ENCODE peak calls at places on chromosomes 13 and 19, in six cellular contexts. L, T, J, B, S and U are unnamed samples. For H3K36me3, the result is how much of the 10 kb centered on the place peaks cover.

GRCh38 chr13:52405767-52406494 is at the start of gene THSD1:
- DNase-seq in L (peak), T (peak), J (peak), B (peak), S (peak), U (peak)

GRCh38 chr19:14031719-14032480 is at the start of gene IL27RA:
- DNase-seq in L (peak), T (no peak), J (peak), B (peak), S (peak), U (peak)

GRCh38 chr13:45833242-45833641 is 18.3 kb downstream of the SIAH3 start:
- DNase-seq in L (no peak), T (no peak), J (no peak), B (no peak), S (no peak), U (no peak)

GRCh38 chr19:18415177-18415867 is 3.9 kb upstream of the SSBP4 start:
- DNase-seq in L (peak), T (peak), J (peak), B (peak), S (peak), U (peak)

GRCh38 chr19:8144273-8144672 is 5.1 kb downstream of the FBN3 start:
- DNase-seq in L (no peak), T (no peak), J (no peak), B (no peak), S (no peak), U (no peak)

GRCh38 chr13:33312150-33312908 is 26.8 kb upstream of the STARD13 start:
- DNase-seq in L (no peak), T (no peak), J (no peak), B (no peak), S (no peak), U (no peak)

GRCh38 chr13:95184317-95184716 is 116.9 kb downstream of the ABCC4 start:
- DNase-seq in L (no peak), T (no peak), J (no peak), B (no peak), S (no peak), U (no peak)

GRCh38 chr19:3320354-3320670 is 46.1 kb upstream of the NFIC start:
- DNase-seq in L (no peak), T (no peak), J (no peak), B (no peak), S (no peak), U (peak)

GRCh38 chr13:31905896-31906295 is 125.7 kb upstream of the FRY start:
- DNase-seq in L (no peak), T (no peak), J (no peak), B (no peak), S (no peak), U (no peak)

GRCh38 chr13:31910633-31911032 is 120.9 kb upstream of the FRY start:
- DNase-seq in L (no peak), T (no peak), J (no peak), B (no peak), S (no peak), U (no peak)

GRCh38 chr13:31904941-31905824 is 126.4 kb upstream of the FRY start:
- DNase-seq in L (no peak), T (no peak), J (no peak), B (no peak), S (no peak), U (no peak)

GRCh38 chr13:31909889-31910551 is 121.6 kb upstream of the FRY start:
- DNase-seq in L (no peak), T (no peak), J (no peak), B (no peak), S (no peak), U (no peak)

GRCh38 chr13:31908696-31909386 is 122.7 kb upstream of the FRY start:
- DNase-seq in L (no peak), T (no peak), J (no peak), B (no peak), S (no peak), U (no peak)
- H3K36me3 ChIP-seq in L (under half), T (under half), J (under half), B (under half), S (under half), U (under half)

GRCh38 chr19:10155834-10156233 is 36.1 kb upstream of the EIF3G start:
- DNase-seq in L (no peak), T (no peak), J (no peak), B (no peak), S (no peak), U (peak)
- H3K36me3 ChIP-seq in L (under half), T (half or more), J (under half), B (half or more), S (under half), U (half or more)

GRCh38 chr19:36106441-36106840 is 4.5 kb upstream of the OVOL3 start:
- DNase-seq in L (no peak), T (no peak), J (no peak), B (no peak), S (no peak), U (no peak)
- H3K36me3 ChIP-seq in L (under half), T (under half), J (under half), B (under half), S (under half), U (under half)

GRCh38 chr19:2216361-2217225 is 19.5 kb downstream of the PLEKHJ1 start:
- DNase-seq in L (no peak), T (no peak), J (no peak), B (no peak), S (no peak), U (no peak)
- H3K36me3 ChIP-seq in L (under half), T (half or more), J (under half), B (half or more), S (under half), U (under half)

DNA sequence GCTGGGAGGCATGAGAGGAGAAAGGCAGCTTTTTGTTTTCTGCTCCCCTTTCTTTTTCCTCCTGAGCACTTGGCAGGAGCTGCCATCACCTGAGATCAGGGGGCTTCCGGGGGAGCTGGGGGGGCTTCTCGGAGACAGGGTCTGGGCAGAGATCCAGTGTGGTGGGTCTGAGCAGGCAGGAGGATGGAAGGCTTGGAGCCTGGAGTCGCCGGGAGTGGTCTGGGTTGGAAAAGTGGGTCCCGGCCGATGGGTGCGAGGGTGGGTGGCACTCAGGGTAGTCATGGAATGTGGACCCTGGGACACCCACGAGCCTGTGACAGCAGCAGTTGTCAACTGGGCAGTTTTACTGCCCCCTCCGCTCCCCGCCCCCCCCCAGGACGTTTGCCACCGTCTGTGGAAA is 2.2 kb upstream of the ADM5 start:
- DNase-seq in L (no peak), T (no peak), J (no peak), B (no peak), S (peak), U (peak)
- H3K36me3 ChIP-seq in L (under half), T (under half), J (under half), B (under half), S (under half), U (under half)

GRCh38 chr19:16516381-16516780 is 20.2 kb downstream of the C19orf44 start:
- DNase-seq in L (no peak), T (no peak), J (no peak), B (no peak), S (no peak), U (no peak)
- H3K36me3 ChIP-seq in L (under half), T (half or more), J (under half), B (under half), S (under half), U (under half)

GRCh38 chr13:49464621-49465325 is 20.7 kb downstream of the SETDB2 start:
- DNase-seq in L (no peak), T (no peak), J (no peak), B (no peak), S (no peak), U (no peak)
- H3K36me3 ChIP-seq in L (under half), T (under half), J (under half), B (under half), S (under half), U (under half)

DNA sequence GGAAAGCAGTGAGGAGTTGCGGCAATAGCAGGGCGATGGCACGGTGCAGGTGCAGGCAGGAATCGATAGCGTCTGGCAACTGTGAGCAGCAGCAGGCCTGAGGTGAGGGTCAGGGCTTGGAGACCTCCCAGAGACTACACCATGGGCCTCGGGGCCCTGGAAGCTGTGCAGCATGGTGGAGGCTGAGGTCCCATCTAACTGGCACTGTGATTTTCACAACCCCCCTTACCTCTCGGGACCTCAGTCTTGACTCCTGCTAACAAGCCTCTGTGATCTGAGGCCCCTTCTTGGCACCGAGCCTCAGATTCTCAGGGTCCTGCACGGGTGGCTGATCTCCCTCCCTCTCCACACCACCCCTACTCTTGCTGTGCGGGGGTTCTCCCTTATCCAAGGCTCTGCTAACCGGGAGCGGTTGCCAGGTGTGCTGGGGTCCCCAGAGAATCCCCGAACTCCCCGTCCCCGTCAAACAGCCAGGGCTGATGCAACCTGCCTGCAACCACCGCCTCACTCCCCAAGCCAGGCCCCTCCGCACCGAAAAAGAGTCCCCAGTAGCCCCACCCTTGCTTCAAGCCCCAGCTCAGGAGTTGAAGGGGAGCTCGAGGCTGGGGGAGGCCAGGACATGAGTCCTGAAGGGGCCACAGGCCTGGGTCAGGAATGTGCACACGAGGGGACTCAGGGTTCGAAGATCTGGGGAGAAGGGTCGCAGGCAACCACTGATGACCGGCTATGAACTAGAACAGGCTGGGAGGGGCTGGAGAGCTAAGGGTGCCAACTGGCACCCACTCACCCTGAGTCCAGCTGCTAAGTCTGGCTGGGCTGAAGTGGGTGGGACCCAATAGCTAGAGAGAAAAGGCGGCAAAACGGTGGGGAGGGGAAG is 4.8 kb upstream of the ATF5 start:
- DNase-seq in L (peak), T (no peak), J (no peak), B (peak), S (no peak), U (peak)
- H3K36me3 ChIP-seq in L (under half), T (under half), J (under half), B (under half), S (under half), U (under half)